ENCODE peak calls at places on chromosomes 13 and 19, in five cellular contexts. One of them, this sample, is unnamed.

GRCh38 chr19:2309734-2310362 is 1.9 kb upstream of the LINGO3 start:
- DNase-seq in heart right ventricle: no peak
- DNase-seq in CD4-positive, alpha-beta T cell: no peak
- DNase-seq in neuronal stem cell: no peak
- DNase-seq in ascending aorta: no peak
- DNase-seq in this sample: peak; percentile 50

GRCh38 chr13:111228262-111229144 is 91.9 kb upstream of the TEX29 start:
- DNase-seq in heart right ventricle: no peak
- DNase-seq in CD4-positive, alpha-beta T cell: no peak
- DNase-seq in neuronal stem cell: no peak
- DNase-seq in ascending aorta: peak; percentile 92
- DNase-seq in this sample: no peak

GRCh38 chr19:12222980-12223630 is 60.2 kb downstream of the ZNF136 start:
- DNase-seq in heart right ventricle: no peak
- DNase-seq in CD4-positive, alpha-beta T cell: no peak
- DNase-seq in neuronal stem cell: no peak
- DNase-seq in ascending aorta: no peak
- DNase-seq in this sample: no peak

GRCh38 chr13:112247471-112248405 is 128.4 kb upstream of the SPACA7 start:
- DNase-seq in heart right ventricle: no peak
- DNase-seq in CD4-positive, alpha-beta T cell: no peak
- DNase-seq in neuronal stem cell: no peak
- DNase-seq in ascending aorta: no peak
- DNase-seq in this sample: no peak

GRCh38 chr19:32234663-32235217 is 110.7 kb upstream of the ZNF507 start:
- DNase-seq in heart right ventricle: no peak
- DNase-seq in CD4-positive, alpha-beta T cell: no peak
- DNase-seq in neuronal stem cell: no peak
- DNase-seq in ascending aorta: no peak
- DNase-seq in this sample: no peak

GRCh38 chr19:33868076-33868735 is 71.5 kb downstream of the KCTD15 start:
- DNase-seq in heart right ventricle: no peak
- DNase-seq in CD4-positive, alpha-beta T cell: no peak
- DNase-seq in neuronal stem cell: no peak
- DNase-seq in ascending aorta: peak; percentile 39
- DNase-seq in this sample: no peak

GRCh38 chr13:97339019-97339988 is 94.7 kb upstream of the RAP2A start:
- DNase-seq in heart right ventricle: peak; percentile 66
- DNase-seq in CD4-positive, alpha-beta T cell: no peak
- DNase-seq in neuronal stem cell: no peak
- DNase-seq in ascending aorta: peak; percentile 85
- DNase-seq in this sample: no peak

GRCh38 chr13:99636728-99637353 is 135.6 kb downstream of the TM9SF2 start:
- DNase-seq in heart right ventricle: no peak
- DNase-seq in CD4-positive, alpha-beta T cell: no peak
- DNase-seq in neuronal stem cell: no peak
- DNase-seq in ascending aorta: no peak
- DNase-seq in this sample: no peak

GRCh38 chr19:14434543-14435319 is 1.6 kb downstream of the PKN1 start:
- DNase-seq in heart right ventricle: peak; percentile 78
- DNase-seq in CD4-positive, alpha-beta T cell: no peak
- DNase-seq in neuronal stem cell: no peak
- DNase-seq in ascending aorta: peak; percentile 88
- DNase-seq in this sample: peak; percentile 18

GRCh38 chr13:95614641-95615245 is 29.8 kb downstream of the DZIP1 start:
- DNase-seq in heart right ventricle: no peak
- DNase-seq in CD4-positive, alpha-beta T cell: no peak
- DNase-seq in neuronal stem cell: no peak
- DNase-seq in ascending aorta: no peak
- DNase-seq in this sample: no peak

GRCh38 chr19:1513492-1514294 is 874 bp upstream of the ADAMTSL5 start:
- DNase-seq in heart right ventricle: no peak
- DNase-seq in CD4-positive, alpha-beta T cell: peak; percentile 55
- DNase-seq in neuronal stem cell: no peak
- DNase-seq in ascending aorta: no peak
- DNase-seq in this sample: no peak

GRCh38 chr13:113116206-113116800 is 6.3 kb upstream of the F10 start:
- DNase-seq in heart right ventricle: no peak
- DNase-seq in CD4-positive, alpha-beta T cell: no peak
- DNase-seq in neuronal stem cell: no peak
- DNase-seq in ascending aorta: peak; percentile 53
- DNase-seq in this sample: no peak

GRCh38 chr19:54530866-54531265 is 28.2 kb downstream of the LAIR2 start:
- DNase-seq in heart right ventricle: no peak
- DNase-seq in CD4-positive, alpha-beta T cell: no peak
- DNase-seq in neuronal stem cell: no peak
- DNase-seq in ascending aorta: no peak
- DNase-seq in this sample: no peak

GRCh38 chr13:32969516-32969941 is 46.7 kb upstream of the KL start:
- DNase-seq in heart right ventricle: peak; percentile 29
- DNase-seq in CD4-positive, alpha-beta T cell: no peak
- DNase-seq in neuronal stem cell: no peak
- DNase-seq in ascending aorta: no peak
- DNase-seq in this sample: no peak

GRCh38 chr13:101915333-101915732 is 462.9 kb downstream of the ITGBL1 start:
- DNase-seq in heart right ventricle: no peak
- DNase-seq in CD4-positive, alpha-beta T cell: no peak
- DNase-seq in neuronal stem cell: no peak
- DNase-seq in ascending aorta: no peak
- DNase-seq in this sample: no peak

GRCh38 chr13:33676045-33676699 is 141.8 kb upstream of the RFC3 start:
- DNase-seq in heart right ventricle: peak; percentile 18
- DNase-seq in CD4-positive, alpha-beta T cell: no peak
- DNase-seq in neuronal stem cell: no peak
- DNase-seq in ascending aorta: no peak
- DNase-seq in this sample: no peak

GRCh38 chr19:13797870-13798269 is 2.6 kb downstream of the ZSWIM4 start:
- DNase-seq in heart right ventricle: no peak
- DNase-seq in CD4-positive, alpha-beta T cell: no peak
- DNase-seq in neuronal stem cell: no peak
- DNase-seq in ascending aorta: peak; percentile 88
- DNase-seq in this sample: peak; percentile 30

GRCh38 chr19:2586196-2586595 is 110.3 kb downstream of the GADD45B start:
- DNase-seq in heart right ventricle: no peak
- DNase-seq in CD4-positive, alpha-beta T cell: no peak
- DNase-seq in neuronal stem cell: no peak
- DNase-seq in ascending aorta: peak; percentile 59
- DNase-seq in this sample: no peak

GRCh38 chr13:47109028-47109427 is 212.2 kb upstream of the HTR2A start:
- DNase-seq in heart right ventricle: no peak
- DNase-seq in CD4-positive, alpha-beta T cell: no peak
- DNase-seq in neuronal stem cell: no peak
- DNase-seq in ascending aorta: no peak
- DNase-seq in this sample: no peak

GRCh38 chr13:39037410-39037879 is 444 bp downstream of the PROSER1 start:
- DNase-seq in heart right ventricle: no peak
- DNase-seq in CD4-positive, alpha-beta T cell: no peak
- DNase-seq in neuronal stem cell: no peak
- DNase-seq in ascending aorta: no peak
- DNase-seq in this sample: no peak

GRCh38 chr13:95091755-95092154 is 209.5 kb downstream of the ABCC4 start:
- DNase-seq in heart right ventricle: no peak
- DNase-seq in CD4-positive, alpha-beta T cell: no peak
- DNase-seq in neuronal stem cell: no peak
- DNase-seq in ascending aorta: no peak
- DNase-seq in this sample: no peak

GRCh38 chr19:12840091-12841079 is 2.1 kb downstream of the MAST1 start:
- DNase-seq in heart right ventricle: no peak
- DNase-seq in CD4-positive, alpha-beta T cell: no peak
- DNase-seq in neuronal stem cell: peak; percentile 98
- DNase-seq in ascending aorta: no peak
- DNase-seq in this sample: peak; percentile 39

GRCh38 chr19:16976471-16976870 is 50.1 kb downstream of the CPAMD8 start:
- DNase-seq in heart right ventricle: no peak
- DNase-seq in CD4-positive, alpha-beta T cell: no peak
- DNase-seq in neuronal stem cell: no peak
- DNase-seq in ascending aorta: no peak
- DNase-seq in this sample: no peak

GRCh38 chr13:105464249-105464648 is 1071.2 kb downstream of the EFNB2 start:
- DNase-seq in heart right ventricle: no peak
- DNase-seq in CD4-positive, alpha-beta T cell: no peak
- DNase-seq in neuronal stem cell: no peak
- DNase-seq in ascending aorta: no peak
- DNase-seq in this sample: no peak

GRCh38 chr19:45069056-45069455 is 7.2 kb downstream of the ZNF296 start:
- DNase-seq in heart right ventricle: no peak
- DNase-seq in CD4-positive, alpha-beta T cell: no peak
- DNase-seq in neuronal stem cell: no peak
- DNase-seq in ascending aorta: no peak
- DNase-seq in this sample: no peak

GRCh38 chr13:114130131-114130707 is 2.2 kb downstream of the RASA3 start:
- DNase-seq in heart right ventricle: no peak
- DNase-seq in CD4-positive, alpha-beta T cell: no peak
- DNase-seq in neuronal stem cell: no peak
- DNase-seq in ascending aorta: peak; percentile 63
- DNase-seq in this sample: no peak

GRCh38 chr19:10503002-10503789 is at the start of gene KEAP1:
- DNase-seq in heart right ventricle: peak; percentile 33
- DNase-seq in CD4-positive, alpha-beta T cell: no peak
- DNase-seq in neuronal stem cell: peak; percentile 50
- DNase-seq in ascending aorta: no peak
- DNase-seq in this sample: peak; percentile 38

GRCh38 chr19:48443731-48444128 is 2.1 kb upstream of the GRWD1 start:
- DNase-seq in heart right ventricle: no peak
- DNase-seq in CD4-positive, alpha-beta T cell: no peak
- DNase-seq in neuronal stem cell: no peak
- DNase-seq in ascending aorta: no peak
- DNase-seq in this sample: no peak

GRCh38 chr19:48444129-48444932 is 1.5 kb upstream of the GRWD1 start:
- DNase-seq in heart right ventricle: no peak
- DNase-seq in CD4-positive, alpha-beta T cell: no peak
- DNase-seq in neuronal stem cell: no peak
- DNase-seq in ascending aorta: no peak
- DNase-seq in this sample: no peak

GRCh38 chr19:48445606-48446481 is at the start of gene GRWD1:
- DNase-seq in heart right ventricle: peak; percentile 92
- DNase-seq in CD4-positive, alpha-beta T cell: peak; percentile 96
- DNase-seq in neuronal stem cell: peak; percentile 93
- DNase-seq in ascending aorta: peak; percentile 96
- DNase-seq in this sample: peak; percentile 94

GRCh38 chr19:48445256-48445605 is 552 bp upstream of the GRWD1 start:
- DNase-seq in heart right ventricle: peak; percentile 47
- DNase-seq in CD4-positive, alpha-beta T cell: no peak
- DNase-seq in neuronal stem cell: no peak
- DNase-seq in ascending aorta: peak; percentile 73
- DNase-seq in this sample: peak; percentile 32

DNA sequence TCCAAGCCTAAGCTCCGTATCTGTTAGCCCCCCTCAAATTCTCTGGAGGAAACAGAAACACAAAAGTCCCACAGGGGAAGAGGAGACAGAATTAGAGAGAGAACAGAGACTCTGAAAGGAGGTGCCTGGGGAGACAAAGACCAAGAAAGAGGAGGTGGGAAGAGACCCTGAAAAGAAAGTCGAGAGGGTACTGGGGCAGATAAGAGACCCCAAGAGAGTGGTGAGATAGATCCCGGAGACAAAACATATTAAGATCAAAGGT is 919 bp upstream of the GRWD1 start:
- DNase-seq in heart right ventricle: no peak
- DNase-seq in CD4-positive, alpha-beta T cell: no peak
- DNase-seq in neuronal stem cell: no peak
- DNase-seq in ascending aorta: no peak
- DNase-seq in this sample: no peak
- H3K27ac ChIP-seq in heart right ventricle: peak overlapping the region; percentile 94
- H3K27ac ChIP-seq in CD4-positive, alpha-beta T cell: no peak overlapping the region
- H3K27ac ChIP-seq in neuronal stem cell: no peak overlapping the region
- H3K27ac ChIP-seq in ascending aorta: peak overlapping the region; percentile 87
- H3K27ac ChIP-seq in this sample: peak overlapping the region; percentile 82

GRCh38 chr19:51993422-51993821 is 6.8 kb upstream of the ZNF350 start:
- DNase-seq in heart right ventricle: no peak
- DNase-seq in CD4-positive, alpha-beta T cell: no peak
- DNase-seq in neuronal stem cell: no peak
- DNase-seq in ascending aorta: no peak
- DNase-seq in this sample: no peak

DNA sequence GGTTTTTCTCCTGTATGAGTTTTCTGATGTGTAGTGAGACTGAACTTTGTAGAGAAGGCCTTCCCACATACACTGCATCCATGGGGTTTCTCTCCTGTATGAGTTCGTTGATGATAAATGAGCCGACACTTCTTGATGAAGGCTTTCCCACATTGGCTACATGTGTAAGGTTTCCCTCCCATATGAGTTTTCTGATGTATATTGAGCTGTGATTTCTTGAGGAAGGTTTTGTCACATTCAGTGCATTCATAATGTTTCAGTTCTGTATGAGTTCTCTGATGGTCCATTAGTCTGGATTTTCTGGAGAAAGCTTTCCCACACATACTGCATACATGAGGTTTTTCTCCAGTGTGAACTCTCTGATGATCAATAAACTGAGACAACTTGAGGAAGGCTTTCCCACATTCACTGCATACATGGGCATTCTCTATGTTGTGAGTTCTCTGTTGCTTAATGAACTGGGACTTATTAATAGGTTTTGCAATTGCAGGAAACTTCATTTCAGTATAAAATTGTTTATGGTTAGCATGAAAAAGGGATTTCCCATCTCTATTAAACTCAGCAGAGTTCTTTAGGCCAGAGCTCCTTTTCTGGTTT is 7.5 kb upstream of the ZNF350 start:
- DNase-seq in heart right ventricle: no peak
- DNase-seq in CD4-positive, alpha-beta T cell: no peak
- DNase-seq in neuronal stem cell: no peak
- DNase-seq in ascending aorta: no peak
- DNase-seq in this sample: no peak
- H3K27ac ChIP-seq in heart right ventricle: no peak overlapping the region
- H3K27ac ChIP-seq in CD4-positive, alpha-beta T cell: no peak overlapping the region
- H3K27ac ChIP-seq in neuronal stem cell: no peak overlapping the region
- H3K27ac ChIP-seq in ascending aorta: no peak overlapping the region
- H3K27ac ChIP-seq in this sample: no peak overlapping the region

DNA sequence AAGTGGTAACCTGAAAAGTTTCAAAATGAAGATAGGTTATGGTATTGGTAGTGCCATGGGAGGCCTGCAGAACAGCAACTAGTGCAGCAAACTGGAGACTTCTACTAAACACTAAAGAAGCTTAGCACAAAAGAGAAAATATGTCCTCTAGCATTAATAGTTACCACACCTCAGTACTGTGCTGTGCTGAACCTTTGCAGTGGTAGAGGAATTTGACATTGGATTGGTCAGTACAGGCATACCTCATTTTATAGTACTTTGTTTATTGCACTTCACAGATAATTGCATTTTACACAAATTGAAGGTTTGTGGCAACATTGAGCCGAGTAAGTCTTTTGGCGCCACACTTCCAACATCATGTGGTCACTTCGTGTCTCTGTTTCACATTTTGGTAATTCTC is 40.4 kb downstream of the ZMYM2 start:
- DNase-seq in heart right ventricle: no peak
- DNase-seq in CD4-positive, alpha-beta T cell: no peak
- DNase-seq in neuronal stem cell: no peak
- DNase-seq in ascending aorta: no peak
- DNase-seq in this sample: no peak
- H3K27ac ChIP-seq in heart right ventricle: no peak overlapping the region
- H3K27ac ChIP-seq in CD4-positive, alpha-beta T cell: no peak overlapping the region
- H3K27ac ChIP-seq in neuronal stem cell: no peak overlapping the region
- H3K27ac ChIP-seq in ascending aorta: no peak overlapping the region
- H3K27ac ChIP-seq in this sample: no peak overlapping the region

DNA sequence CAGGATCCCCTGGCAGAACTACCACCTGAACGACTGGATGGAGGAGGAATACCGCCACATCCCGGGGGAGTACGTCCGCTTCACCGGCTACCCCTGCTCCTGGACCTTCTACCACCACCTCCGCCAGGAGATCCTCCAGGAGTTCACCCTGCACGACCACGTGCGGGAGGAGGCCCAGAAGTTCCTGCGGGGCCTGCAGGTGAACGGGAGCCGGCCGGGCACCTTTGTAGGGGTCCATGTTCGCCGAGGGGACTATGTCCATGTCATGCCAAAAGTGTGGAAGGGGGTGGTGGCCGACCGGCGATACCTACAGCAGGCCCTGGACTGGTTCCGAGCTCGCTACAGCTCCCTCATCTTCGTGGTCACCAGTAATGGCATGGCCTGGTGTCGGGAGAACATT is 7.5 kb downstream of the FUT2 start:
- DNase-seq in heart right ventricle: no peak
- DNase-seq in CD4-positive, alpha-beta T cell: no peak
- DNase-seq in neuronal stem cell: no peak
- DNase-seq in ascending aorta: no peak
- DNase-seq in this sample: no peak
- H3K27ac ChIP-seq in heart right ventricle: no peak overlapping the region
- H3K27ac ChIP-seq in CD4-positive, alpha-beta T cell: no peak overlapping the region
- H3K27ac ChIP-seq in neuronal stem cell: no peak overlapping the region
- H3K27ac ChIP-seq in ascending aorta: no peak overlapping the region
- H3K27ac ChIP-seq in this sample: no peak overlapping the region